ENCODE peak calls at places on chromosomes 2 and 18, in six cellular contexts. U is left lung; X is lung; N is CD8-positive, alpha-beta T cell; B is mucosa of descending colon; W is hepatocyte. E is an unnamed sample. For H3K36me3, the result is how much of the 10 kb centered on the place peaks cover.

GRCh38 chr2:69588945-69589344 is 54.6 kb downstream of the AAK1 start:
- DNase-seq in N (no peak), U (no peak), B (no peak), W (no peak), X (no peak), E (no peak)

GRCh38 chr2:171788316-171788993 is 101.2 kb downstream of the DYNC1I2 start:
- DNase-seq in N (no peak), W (no peak), B (no peak), X (no peak), U (no peak), E (no peak)

GRCh38 chr18:285817-286216 is 18.0 kb upstream of the THOC1 start:
- DNase-seq in W (no peak), N (no peak), X (no peak), U (no peak), B (no peak), E (no peak)

GRCh38 chr2:207233731-207234130 is 68.0 kb upstream of the KLF7 start:
- DNase-seq in U (no peak), X (no peak), W (no peak), N (no peak), B (no peak), E (no peak)

GRCh38 chr2:9752441-9753275 is 90.6 kb upstream of the TAF1B start:
- DNase-seq in X (no peak), W (no peak), U (no peak), B (peak), N (peak), E (peak)

GRCh38 chr2:229691631-229692030 is 22.7 kb downstream of the DNER start:
- DNase-seq in N (no peak), W (no peak), B (no peak), U (no peak), X (no peak), E (no peak)

GRCh38 chr18:12310762-12311161 is 2.7 kb downstream of the TUBB6 start:
- DNase-seq in U (no peak), W (no peak), X (no peak), B (no peak), N (no peak), E (no peak)

GRCh38 chr2:9666306-9666705 is 35.5 kb upstream of the YWHAQ start:
- DNase-seq in X (no peak), B (no peak), N (no peak), U (no peak), W (no peak), E (no peak)

GRCh38 chr2:203718087-203718486 is 11.6 kb downstream of the CD28 start:
- DNase-seq in U (no peak), X (no peak), W (no peak), N (peak), B (peak), E (peak)

GRCh38 chr18:63319383-63320040 is at the start of gene BCL2:
- DNase-seq in X (peak), B (no peak), U (no peak), N (peak), W (peak), E (no peak)

GRCh38 chr2:109439315-109439714 is 174.5 kb downstream of the SEPTIN10 start:
- DNase-seq in B (no peak), U (no peak), W (no peak), X (no peak), N (no peak), E (no peak)

GRCh38 chr2:119106301-119106897 is 52.2 kb downstream of the C1QL2 start:
- DNase-seq in U (no peak), W (peak), X (peak), B (peak), N (peak), E (no peak)

GRCh38 chr18:8998481-8999217 is 103.8 kb upstream of the NDUFV2 start:
- DNase-seq in N (no peak), B (no peak), X (no peak), U (no peak), W (no peak), E (no peak)

GRCh38 chr2:198638579-198638978 is 819.2 kb downstream of the SATB2 start:
- DNase-seq in N (no peak), B (no peak), W (no peak), U (no peak), X (no peak), E (no peak)
- H3K4me3 ChIP-seq in N (no peak), B (no peak), W (no peak), U (no peak), X (no peak), E (no peak)

GRCh38 chr2:168848220-168848619 is 42.0 kb downstream of the SPC25 start:
- DNase-seq in X (no peak), U (no peak), N (no peak), W (no peak), B (no peak), E (no peak)

GRCh38 chr2:168850846-168851245 is 39.4 kb downstream of the SPC25 start:
- DNase-seq in X (no peak), W (no peak), B (no peak), N (no peak), U (no peak), E (no peak)

GRCh38 chr2:168851674-168852320 is 38.4 kb downstream of the SPC25 start:
- DNase-seq in X (no peak), U (no peak), B (no peak), N (peak), W (peak), E (no peak)

GRCh38 chr2:168852487-168852886 is 37.7 kb downstream of the SPC25 start:
- DNase-seq in N (no peak), X (no peak), W (no peak), B (no peak), U (no peak), E (no peak)

GRCh38 chr2:168849610-168850009 is 40.6 kb downstream of the SPC25 start:
- DNase-seq in B (peak), U (no peak), N (no peak), W (peak), X (no peak), E (no peak)
- TF ChIP-seq CTCF in B (peak), U (no peak), N (no peak), W (peak), X (no peak), E (no peak)

GRCh38 chr2:217822296-217823252 is 180.2 kb downstream of the TNS1 start:
- DNase-seq in U (peak), N (no peak), B (peak), X (peak), W (no peak), E (no peak)
- H3K36me3 ChIP-seq in U (under half), N (under half), B (under half), X (under half), W (under half), E (under half)

GRCh38 chr2:134225173-134225572 is 28.7 kb upstream of the MGAT5 start:
- DNase-seq in B (no peak), N (no peak), X (no peak), U (no peak), W (no peak), E (no peak)
- H3K4me3 ChIP-seq in B (no peak), N (no peak), X (no peak), U (no peak), W (no peak), E (no peak)

DNA sequence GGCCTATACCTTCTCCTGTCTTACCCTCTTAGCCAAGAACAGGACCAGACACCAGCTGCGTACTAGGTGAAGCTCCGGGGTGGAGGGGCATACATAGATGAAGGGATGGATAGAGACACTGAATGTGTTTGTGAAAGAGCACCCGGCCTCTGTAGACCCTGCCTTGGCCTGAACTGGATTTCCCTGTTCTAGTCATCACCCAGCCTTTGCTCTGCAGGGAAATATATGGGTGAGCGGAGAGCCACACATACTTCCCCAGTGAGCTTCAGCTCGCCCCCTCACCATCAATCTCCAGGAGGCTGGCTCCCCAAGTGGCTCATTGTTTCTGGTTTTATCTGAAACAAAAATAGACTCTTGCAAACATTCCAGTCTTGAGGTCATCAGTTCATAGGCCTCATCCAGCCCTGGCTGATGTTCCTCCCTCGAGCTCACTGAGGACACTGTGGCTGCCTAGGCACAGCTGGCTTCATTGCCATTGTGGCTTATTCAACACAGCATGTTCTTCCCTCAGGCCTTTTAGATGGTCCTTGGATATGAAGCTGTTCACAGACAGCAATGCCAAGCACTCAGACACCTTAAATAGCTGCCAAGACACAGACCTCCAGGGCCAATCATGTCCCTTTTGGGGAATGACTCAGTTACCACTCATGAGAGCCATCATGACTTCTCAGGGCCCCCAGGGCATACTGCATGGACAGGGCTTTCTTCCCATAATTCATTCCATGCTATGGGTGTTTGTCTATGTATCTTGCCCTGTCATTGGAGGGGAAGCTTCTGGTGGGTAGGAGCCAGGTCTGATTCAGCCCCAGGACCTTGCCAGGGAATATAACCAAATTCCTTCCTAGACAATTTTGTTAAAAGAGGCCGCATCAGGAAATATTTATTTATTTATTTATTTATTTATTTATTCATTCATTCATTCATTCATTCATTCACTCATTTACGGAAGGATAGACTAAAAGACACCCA is 82.4 kb downstream of the TTC32 start:
- DNase-seq in B (no peak), U (no peak), X (peak), N (no peak), W (no peak), E (no peak)
- TF ChIP-seq CTCF in B (no peak), U (no peak), X (no peak), N (no peak), W (no peak), E (no peak)

DNA sequence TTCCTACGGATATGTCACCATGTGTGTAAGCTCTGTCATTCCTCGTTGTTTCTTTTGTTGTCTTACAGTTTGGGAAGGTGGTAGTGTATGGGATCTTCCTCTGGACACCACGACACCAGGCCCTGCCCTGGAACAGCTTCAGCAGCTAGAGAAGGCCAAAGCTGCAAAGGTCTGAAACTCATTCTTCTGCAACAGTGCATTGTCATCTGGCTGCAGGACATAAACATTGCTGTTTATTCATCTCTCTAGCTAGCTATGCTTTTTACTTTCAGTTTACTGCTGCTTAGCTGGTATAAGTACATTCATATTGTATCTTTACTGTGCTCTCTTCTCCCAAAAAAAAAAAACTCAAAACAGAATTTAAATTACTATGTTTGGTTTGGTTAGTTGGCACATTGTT is 39.2 kb upstream of the KCNJ13 start:
- DNase-seq in B (no peak), X (no peak), U (no peak), W (no peak), N (no peak), E (no peak)
- H3K36me3 ChIP-seq in B (under half), X (under half), U (under half), W (under half), N (under half), E (under half)

DNA sequence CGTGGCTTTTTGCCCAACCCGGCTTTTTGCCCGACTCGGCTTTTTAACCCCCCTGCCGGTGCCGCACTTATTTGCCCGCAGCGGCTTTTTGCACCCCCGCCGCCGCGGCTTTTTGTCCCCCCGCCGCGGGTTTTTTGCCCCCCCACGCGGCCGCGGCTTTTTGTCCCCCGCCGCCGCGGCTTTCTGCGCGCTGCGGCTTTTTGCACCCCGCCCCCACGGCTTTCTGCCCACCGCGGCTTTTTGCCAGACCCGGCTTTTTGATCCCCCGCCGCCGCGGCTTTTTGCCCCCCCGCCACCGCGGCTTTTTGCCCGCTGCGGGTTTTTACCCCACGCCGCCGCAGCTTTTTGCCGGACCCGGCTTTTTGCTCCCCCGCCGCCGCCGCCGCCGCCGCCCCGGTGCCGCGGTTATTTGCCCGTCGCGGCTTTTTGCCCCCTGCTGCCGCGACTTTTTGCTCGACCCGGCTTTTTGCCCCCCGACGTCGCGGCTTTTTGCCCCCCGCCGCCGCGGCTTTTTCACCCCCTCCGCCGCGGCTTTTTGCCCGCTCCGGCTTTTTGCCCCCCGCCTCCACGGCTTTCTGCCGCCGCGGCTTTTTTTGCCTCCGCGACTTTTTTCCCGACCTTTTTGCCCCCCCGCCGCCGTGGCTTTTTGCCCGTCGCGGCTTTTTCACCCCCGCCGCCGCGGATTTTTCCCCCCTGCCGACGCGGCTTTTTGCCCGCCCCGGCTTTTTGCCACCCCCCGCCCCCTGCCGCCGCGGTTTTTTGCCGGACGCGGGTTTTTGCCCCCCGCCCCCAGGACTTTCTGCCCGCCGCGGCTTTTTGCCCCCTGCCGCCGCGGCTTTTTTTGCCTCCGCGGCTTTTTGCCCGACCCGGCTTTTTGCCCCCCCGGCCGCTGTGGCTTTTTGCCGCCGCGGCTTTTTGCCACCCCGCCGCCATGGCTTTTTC is 2786.5 kb downstream of the RPIA start:
- DNase-seq in U (peak), N (peak), X (peak), W (peak), B (peak), E (peak)
- H3K4me3 ChIP-seq in U (peak), N (no peak), X (peak), W (no peak), B (no peak), E (peak)

DNA sequence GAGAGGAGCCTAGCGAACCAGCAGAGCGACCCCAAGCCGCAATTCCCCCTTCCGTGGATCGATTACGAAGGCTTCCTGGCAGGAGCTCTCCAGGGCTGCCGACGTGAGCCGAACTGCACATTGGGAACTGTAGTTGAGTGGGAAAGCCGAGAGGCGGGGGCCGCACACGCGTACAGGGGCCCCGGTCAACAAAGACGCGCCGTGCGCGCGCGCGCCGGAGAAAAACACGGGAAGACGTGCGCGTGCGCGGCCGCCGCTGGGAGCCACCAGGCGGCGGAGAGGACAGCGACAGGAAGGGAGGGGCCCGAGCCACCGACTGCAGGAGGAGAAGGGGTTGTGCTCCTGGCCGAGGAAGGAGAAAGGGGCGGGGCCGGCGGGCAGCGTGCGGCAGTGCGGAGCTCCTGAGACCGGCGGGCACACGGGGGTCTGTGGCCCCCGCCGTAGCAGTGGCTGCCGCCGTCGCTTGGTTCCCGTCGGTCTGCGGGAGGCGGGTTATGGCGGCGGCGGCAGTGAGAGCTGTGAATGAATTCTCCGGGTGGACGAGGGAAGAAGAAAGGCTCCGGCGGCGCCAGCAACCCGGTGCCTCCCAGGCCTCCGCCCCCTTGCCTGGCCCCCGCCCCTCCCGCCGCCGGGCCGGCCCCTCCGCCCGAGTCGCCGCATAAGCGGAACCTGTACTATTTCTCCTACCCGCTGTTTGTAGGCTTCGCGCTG is at the start of gene SPAST:
- DNase-seq in X (peak), N (peak), W (peak), B (peak), U (peak), E (peak)
- TF ChIP-seq CTCF in X (no peak), N (peak), W (no peak), B (peak), U (peak), E (peak)

GRCh38 chr18:26044807-26045206 is 45.6 kb downstream of the SS18 start:
- DNase-seq in X (no peak), W (no peak), B (no peak), N (no peak), U (no peak), E (no peak)
- H3K36me3 ChIP-seq in X (under half), W (under half), B (under half), N (under half), U (under half), E (under half)